ENCODE peak calls at places on chromosome 21, in six cellular contexts. One of them, this sample, is unnamed.

GRCh38 chr21:31665397-31665796 is 5.9 kb downstream of the SOD1 start:
- DNase-seq in activated naive CD8-positive, alpha-beta T cell treated with anti-CD3 and anti-CD28 coated beads for 36 hours: no peak
- DNase-seq in HTR-8/SVneo: no peak
- DNase-seq in T-cell: no peak
- DNase-seq in hepatic stellate cell: no peak
- DNase-seq in mesendoderm: peak
- DNase-seq in this sample: no peak

GRCh38 chr21:41775152-41775472 is 8.3 kb upstream of the RIPK4 start:
- DNase-seq in activated naive CD8-positive, alpha-beta T cell treated with anti-CD3 and anti-CD28 coated beads for 36 hours: no peak
- DNase-seq in HTR-8/SVneo: no peak
- DNase-seq in T-cell: no peak
- DNase-seq in hepatic stellate cell: no peak
- DNase-seq in mesendoderm: no peak
- DNase-seq in this sample: no peak

GRCh38 chr21:43283136-43283924 is 114.5 kb downstream of the CRYAA start:
- DNase-seq in activated naive CD8-positive, alpha-beta T cell treated with anti-CD3 and anti-CD28 coated beads for 36 hours: no peak
- DNase-seq in HTR-8/SVneo: no peak
- DNase-seq in T-cell: no peak
- DNase-seq in hepatic stellate cell: no peak
- DNase-seq in mesendoderm: no peak
- DNase-seq in this sample: no peak

GRCh38 chr21:45836268-45836655 is 145.3 kb upstream of the COL6A1 start:
- DNase-seq in activated naive CD8-positive, alpha-beta T cell treated with anti-CD3 and anti-CD28 coated beads for 36 hours: no peak
- DNase-seq in HTR-8/SVneo: no peak
- DNase-seq in T-cell: no peak
- DNase-seq in hepatic stellate cell: no peak
- DNase-seq in mesendoderm: no peak
- DNase-seq in this sample: peak

GRCh38 chr21:37560385-37560784 is 193.8 kb downstream of the DYRK1A start:
- DNase-seq in activated naive CD8-positive, alpha-beta T cell treated with anti-CD3 and anti-CD28 coated beads for 36 hours: no peak
- DNase-seq in HTR-8/SVneo: no peak
- DNase-seq in T-cell: no peak
- DNase-seq in hepatic stellate cell: no peak
- DNase-seq in mesendoderm: no peak
- DNase-seq in this sample: no peak

GRCh38 chr21:22120616-22121266 is 1122.5 kb downstream of the NCAM2 start:
- DNase-seq in activated naive CD8-positive, alpha-beta T cell treated with anti-CD3 and anti-CD28 coated beads for 36 hours: no peak
- DNase-seq in HTR-8/SVneo: no peak
- DNase-seq in T-cell: no peak
- DNase-seq in hepatic stellate cell: no peak
- DNase-seq in mesendoderm: peak
- DNase-seq in this sample: peak

GRCh38 chr21:28776251-28776650 is 216.4 kb downstream of the LTN1 start:
- DNase-seq in activated naive CD8-positive, alpha-beta T cell treated with anti-CD3 and anti-CD28 coated beads for 36 hours: peak
- DNase-seq in HTR-8/SVneo: no peak
- DNase-seq in T-cell: no peak
- DNase-seq in hepatic stellate cell: peak
- DNase-seq in mesendoderm: no peak
- DNase-seq in this sample: no peak

GRCh38 chr21:38492002-38492401 is 6.3 kb downstream of the ERG start:
- DNase-seq in activated naive CD8-positive, alpha-beta T cell treated with anti-CD3 and anti-CD28 coated beads for 36 hours: no peak
- DNase-seq in HTR-8/SVneo: no peak
- DNase-seq in T-cell: no peak
- DNase-seq in hepatic stellate cell: no peak
- DNase-seq in mesendoderm: no peak
- DNase-seq in this sample: no peak

This sample was measured in endodermal cell.